ENCODE peak calls at places on chromosomes 6 and 20, in five cellular contexts. H, N, Z, S and O are unnamed samples.

GRCh38 chr6:102701019-102701418 is 1307.5 kb downstream of the GRIK2 start:
- DNase-seq in H (no peak), N (no peak), Z (no peak), S (no peak), O (no peak)

GRCh38 chr20:11331096-11331495 is 586.6 kb upstream of the BTBD3 start:
- DNase-seq in H (no peak), N (no peak), Z (no peak), S (no peak), O (no peak)

GRCh38 chr20:40688129-40689099 is 622 bp downstream of the MAFB start:
- DNase-seq in H (no peak), N (peak), Z (peak), S (peak), O (no peak)

GRCh38 chr20:50329981-50330503 is 139.4 kb downstream of the CEBPB start:
- DNase-seq in H (no peak), N (no peak), Z (no peak), S (no peak), O (no peak)

GRCh38 chr6:82248233-82248735 is 740 bp upstream of the IBTK start:
- DNase-seq in H (no peak), N (peak), Z (no peak), S (peak), O (peak)

GRCh38 chr6:3784885-3785744 is 33.6 kb upstream of the PXDC1 start:
- DNase-seq in H (no peak), N (no peak), Z (no peak), S (no peak), O (no peak)

GRCh38 chr20:5719861-5720401 is 30.3 kb upstream of the SHLD1 start:
- DNase-seq in H (no peak), N (no peak), Z (no peak), S (peak), O (no peak)

GRCh38 chr6:13870185-13870584 is 54.6 kb upstream of the RNF182 start:
- DNase-seq in H (no peak), N (no peak), Z (no peak), S (no peak), O (no peak)

GRCh38 chr6:131331873-131332759 is 196.8 kb downstream of the AKAP7 start:
- DNase-seq in H (no peak), N (no peak), Z (no peak), S (peak), O (no peak)

GRCh38 chr20:31605031-31605901 is at the start of gene ID1:
- DNase-seq in H (peak), N (peak), Z (peak), S (peak), O (peak)

GRCh38 chr20:755931-756330 is 12.4 kb downstream of the SLC52A3 start:
- DNase-seq in H (no peak), N (no peak), Z (no peak), S (no peak), O (no peak)

GRCh38 chr6:165718486-165718885 is 55.4 kb upstream of the PDE10A start:
- DNase-seq in H (no peak), N (no peak), Z (no peak), S (no peak), O (no peak)

GRCh38 chr6:37717836-37718251 is 20.2 kb upstream of the MDGA1 start:
- DNase-seq in H (no peak), N (no peak), Z (no peak), S (no peak), O (no peak)

GRCh38 chr20:46572181-46572580 is 21.7 kb upstream of the OCSTAMP start:
- DNase-seq in H (no peak), N (no peak), Z (no peak), S (peak), O (no peak)

GRCh38 chr6:170313716-170314295 is 7.2 kb downstream of the FAM120B start:
- DNase-seq in H (no peak), N (no peak), Z (no peak), S (peak), O (no peak)

GRCh38 chr20:62239278-62239879 is 1.1 kb downstream of the OSBPL2 start:
- DNase-seq in H (no peak), N (no peak), Z (no peak), S (no peak), O (no peak)

GRCh38 chr6:66865771-66866170 is 1158.7 kb upstream of the EYS start:
- DNase-seq in H (no peak), N (no peak), Z (no peak), S (peak), O (no peak)

GRCh38 chr20:53579581-53580375 is 13.9 kb downstream of the ZNF217 start:
- DNase-seq in H (peak), N (peak), Z (peak), S (no peak), O (no peak)

GRCh38 chr6:16136536-16137450 is 7.9 kb downstream of the MYLIP start:
- DNase-seq in H (no peak), N (no peak), Z (peak), S (no peak), O (no peak)

GRCh38 chr6:168156742-168157265 is 77.8 kb upstream of the FRMD1 start:
- DNase-seq in H (peak), N (no peak), Z (no peak), S (no peak), O (no peak)

GRCh38 chr6:19613678-19614077 is 223.5 kb upstream of the ID4 start:
- DNase-seq in H (no peak), N (no peak), Z (no peak), S (peak), O (no peak)

GRCh38 chr20:40897177-40897700 is 131.4 kb upstream of the TOP1 start:
- DNase-seq in H (no peak), N (no peak), Z (no peak), S (peak), O (peak)

GRCh38 chr6:150196942-150197745 is 54.3 kb downstream of the PPP1R14C start:
- DNase-seq in H (no peak), N (no peak), Z (no peak), S (peak), O (no peak)

GRCh38 chr6:37283786-37284185 is 25.8 kb upstream of the TMEM217 start:
- DNase-seq in H (peak), N (no peak), Z (peak), S (no peak), O (no peak)

GRCh38 chr6:107634147-107635057 is 144.5 kb downstream of the SOBP start:
- DNase-seq in H (no peak), N (no peak), Z (peak), S (no peak), O (no peak)

GRCh38 chr6:157449610-157450009 is 68.6 kb downstream of the ZDHHC14 start:
- DNase-seq in H (no peak), N (no peak), Z (no peak), S (no peak), O (no peak)